ENCODE peak calls at places on chromosomes 5 and 9, in six cellular contexts. One of them, this sample, is unnamed.
A peak's percentile ranks its signal among the peaks of the same experiment; 100 is the strongest.

GRCh38 chr9:13022756-13023155 is 247.9 kb downstream of the LURAP1L start:
- DNase-seq in upper lobe of right lung: no peak
- DNase-seq in tibial artery: no peak
- DNase-seq in AG10803: peak; percentile 31
- DNase-seq in MM.1S: no peak
- DNase-seq in GM20000: no peak
- DNase-seq in this sample: no peak

GRCh38 chr5:57698785-57699184 is 216.2 kb upstream of the ACTBL2 start:
- DNase-seq in GM20000: no peak
- DNase-seq in MM.1S: no peak
- DNase-seq in upper lobe of right lung: no peak
- DNase-seq in AG10803: no peak
- DNase-seq in tibial artery: no peak
- DNase-seq in this sample: no peak

GRCh38 chr5:75558972-75559632 is 47.4 kb downstream of the POLK start:
- DNase-seq in tibial artery: no peak
- DNase-seq in GM20000: no peak
- DNase-seq in MM.1S: no peak
- DNase-seq in AG10803: peak; percentile 37
- DNase-seq in upper lobe of right lung: no peak
- DNase-seq in this sample: no peak

GRCh38 chr5:171827162-171827561 is 41.5 kb downstream of the SMIM23 start:
- DNase-seq in upper lobe of right lung: no peak
- DNase-seq in tibial artery: no peak
- DNase-seq in MM.1S: no peak
- DNase-seq in AG10803: no peak
- DNase-seq in GM20000: no peak
- DNase-seq in this sample: no peak

GRCh38 chr9:133274236-133275104 is 531 bp downstream of the ABO start:
- DNase-seq in tibial artery: no peak
- DNase-seq in MM.1S: no peak
- DNase-seq in upper lobe of right lung: no peak
- DNase-seq in AG10803: no peak
- DNase-seq in GM20000: no peak
- DNase-seq in this sample: no peak

GRCh38 chr9:68497629-68498028 is 43.1 kb downstream of the TMEM252 start:
- DNase-seq in MM.1S: no peak
- DNase-seq in tibial artery: no peak
- DNase-seq in upper lobe of right lung: no peak
- DNase-seq in AG10803: no peak
- DNase-seq in GM20000: no peak
- DNase-seq in this sample: no peak

GRCh38 chr5:178376906-178377582 is 144.4 kb upstream of the PHYKPL start:
- DNase-seq in MM.1S: no peak
- DNase-seq in GM20000: no peak
- DNase-seq in AG10803: peak; percentile 14
- DNase-seq in upper lobe of right lung: no peak
- DNase-seq in tibial artery: no peak
- DNase-seq in this sample: no peak

GRCh38 chr9:108272350-108272899 is 583.4 kb downstream of the ACTL7B start:
- DNase-seq in tibial artery: no peak
- DNase-seq in GM20000: peak; percentile 34
- DNase-seq in AG10803: peak; percentile 66
- DNase-seq in upper lobe of right lung: peak; percentile 66
- DNase-seq in MM.1S: peak; percentile 61
- DNase-seq in this sample: peak; percentile 2

GRCh38 chr9:7777776-7778175 is 21.8 kb downstream of the DMAC1 start:
- DNase-seq in MM.1S: no peak
- DNase-seq in upper lobe of right lung: no peak
- DNase-seq in tibial artery: no peak
- DNase-seq in AG10803: no peak
- DNase-seq in GM20000: no peak
- DNase-seq in this sample: no peak

DNA sequence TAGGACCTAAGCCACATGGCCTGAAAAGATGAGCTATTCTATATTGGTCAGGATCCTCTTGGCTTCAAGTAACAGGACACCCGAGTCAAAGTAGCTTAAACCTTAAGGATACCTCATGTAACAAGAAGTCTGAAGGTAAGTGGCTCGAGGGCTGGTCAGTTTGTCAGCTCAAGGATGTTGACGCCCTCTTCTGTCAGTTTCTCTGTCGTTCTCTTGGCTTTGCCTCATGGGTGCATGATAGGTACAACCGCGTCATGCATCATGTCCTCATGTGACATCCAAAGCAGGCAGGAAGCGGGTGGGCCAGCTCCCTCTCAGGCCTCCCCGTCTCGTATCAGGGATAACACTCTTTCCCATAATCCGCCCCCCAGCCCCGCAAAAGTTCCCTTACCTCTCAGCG is 22.1 kb upstream of the TCERG1 start:
- DNase-seq in MM.1S: no peak
- DNase-seq in AG10803: no peak
- DNase-seq in GM20000: no peak
- DNase-seq in tibial artery: no peak
- DNase-seq in upper lobe of right lung: no peak
- DNase-seq in this sample: no peak
- TF ChIP-seq CTCF in MM.1S: no peak
- TF ChIP-seq CTCF in AG10803: no peak
- TF ChIP-seq CTCF in GM20000: no peak
- TF ChIP-seq CTCF in tibial artery: no peak
- TF ChIP-seq CTCF in upper lobe of right lung: no peak
- TF ChIP-seq CTCF in this sample: no peak

DNA sequence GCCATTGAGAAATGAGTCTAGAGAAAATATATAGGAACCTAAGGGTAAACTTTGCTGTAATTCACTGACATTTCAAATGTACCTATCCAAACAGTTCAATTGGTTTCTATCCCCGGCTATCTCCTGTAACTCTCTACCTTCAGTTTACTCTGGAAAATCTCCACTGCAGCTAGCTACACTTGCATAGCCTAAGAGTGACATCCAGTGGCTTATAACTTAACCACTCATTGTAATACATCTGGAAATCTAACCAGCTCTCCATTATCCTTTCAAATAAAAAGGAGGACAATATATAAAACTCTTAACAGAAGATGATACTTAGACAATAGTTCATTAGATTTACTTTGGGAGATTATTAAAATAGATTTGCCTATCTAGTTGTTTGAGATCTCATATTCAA is 35.3 kb upstream of the SPDL1 start:
- DNase-seq in AG10803: peak; percentile 72
- DNase-seq in tibial artery: no peak
- DNase-seq in MM.1S: no peak
- DNase-seq in GM20000: no peak
- DNase-seq in upper lobe of right lung: no peak
- DNase-seq in this sample: no peak
- TF ChIP-seq CTCF in AG10803: peak; percentile 82
- TF ChIP-seq CTCF in tibial artery: peak; percentile 58
- TF ChIP-seq CTCF in MM.1S: no peak
- TF ChIP-seq CTCF in GM20000: no peak
- TF ChIP-seq CTCF in upper lobe of right lung: peak; percentile 38
- TF ChIP-seq CTCF in this sample: peak; percentile 41

GRCh38 chr9:4677392-4677791 is 2.0 kb upstream of the CDC37L1 start:
- DNase-seq in upper lobe of right lung: no peak
- DNase-seq in MM.1S: no peak
- DNase-seq in tibial artery: no peak
- DNase-seq in AG10803: no peak
- DNase-seq in GM20000: no peak
- DNase-seq in this sample: no peak

GRCh38 chr9:4680750-4681149 is 1.4 kb downstream of the CDC37L1 start:
- DNase-seq in tibial artery: no peak
- DNase-seq in GM20000: no peak
- DNase-seq in AG10803: peak; percentile 75
- DNase-seq in MM.1S: no peak
- DNase-seq in upper lobe of right lung: no peak
- DNase-seq in this sample: no peak

GRCh38 chr9:4680178-4680535 is 788 bp downstream of the CDC37L1 start:
- DNase-seq in upper lobe of right lung: no peak
- DNase-seq in MM.1S: peak; percentile 12
- DNase-seq in tibial artery: no peak
- DNase-seq in GM20000: no peak
- DNase-seq in AG10803: no peak
- DNase-seq in this sample: peak; percentile 23

GRCh38 chr9:4678679-4679267 is 596 bp upstream of the CDC37L1 start:
- DNase-seq in GM20000: no peak
- DNase-seq in MM.1S: peak; percentile 35
- DNase-seq in AG10803: peak; percentile 18
- DNase-seq in upper lobe of right lung: no peak
- DNase-seq in tibial artery: no peak
- DNase-seq in this sample: peak; percentile 47

DNA sequence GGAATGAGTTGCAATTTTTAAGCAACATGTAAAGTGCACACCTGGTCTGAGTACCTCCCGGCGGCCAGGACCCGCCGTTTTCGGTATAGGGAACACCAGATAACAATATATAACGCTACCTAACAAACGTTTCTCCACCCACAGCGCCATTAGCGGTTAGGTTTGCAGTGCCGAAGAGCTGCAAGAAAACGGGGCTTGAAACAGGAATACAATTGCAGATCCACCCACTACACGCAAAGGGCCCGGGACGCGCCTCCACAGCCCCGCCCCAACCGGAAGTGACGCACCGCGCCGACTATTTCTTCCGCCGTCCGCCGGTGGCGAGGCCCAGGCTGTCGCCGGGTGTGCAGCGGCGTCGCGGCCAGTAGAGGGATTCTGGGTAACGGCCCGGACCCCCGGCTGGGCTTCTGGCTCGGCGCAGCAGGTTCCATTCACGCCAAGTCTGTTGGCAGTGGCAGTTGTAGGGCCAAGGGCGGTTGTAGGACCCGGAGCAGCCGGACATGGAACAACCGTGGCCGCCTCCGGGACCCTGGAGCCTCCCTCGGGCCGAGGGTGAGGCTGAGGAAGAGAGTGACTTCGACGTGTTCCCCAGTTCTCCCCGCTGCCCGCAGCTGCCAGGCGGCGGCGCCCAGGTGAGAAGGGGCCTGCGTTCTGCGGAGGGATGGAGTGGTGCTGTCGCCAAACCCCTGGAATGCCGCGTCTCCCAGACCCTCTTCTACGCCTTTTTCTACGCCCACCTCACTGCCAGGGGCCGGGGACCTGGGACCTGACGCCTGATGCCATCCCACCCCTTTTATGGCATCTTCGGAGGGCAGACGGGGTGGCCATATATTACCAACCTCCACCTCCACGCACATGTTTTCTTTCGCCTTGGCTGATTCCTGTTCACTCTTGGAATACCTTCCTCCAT is at the start of gene CDC37L1:
- DNase-seq in GM20000: peak; percentile 92
- DNase-seq in upper lobe of right lung: peak; percentile 99
- DNase-seq in AG10803: peak; percentile 94
- DNase-seq in tibial artery: peak; percentile 99
- DNase-seq in MM.1S: peak; percentile 97
- DNase-seq in this sample: peak; percentile 96
- TF ChIP-seq CTCF in GM20000: peak; percentile 38
- TF ChIP-seq CTCF in upper lobe of right lung: peak; percentile 84
- TF ChIP-seq CTCF in AG10803: peak; percentile 51
- TF ChIP-seq CTCF in tibial artery: peak; percentile 78
- TF ChIP-seq CTCF in MM.1S: peak; percentile 61
- TF ChIP-seq CTCF in this sample: peak; percentile 65

DNA sequence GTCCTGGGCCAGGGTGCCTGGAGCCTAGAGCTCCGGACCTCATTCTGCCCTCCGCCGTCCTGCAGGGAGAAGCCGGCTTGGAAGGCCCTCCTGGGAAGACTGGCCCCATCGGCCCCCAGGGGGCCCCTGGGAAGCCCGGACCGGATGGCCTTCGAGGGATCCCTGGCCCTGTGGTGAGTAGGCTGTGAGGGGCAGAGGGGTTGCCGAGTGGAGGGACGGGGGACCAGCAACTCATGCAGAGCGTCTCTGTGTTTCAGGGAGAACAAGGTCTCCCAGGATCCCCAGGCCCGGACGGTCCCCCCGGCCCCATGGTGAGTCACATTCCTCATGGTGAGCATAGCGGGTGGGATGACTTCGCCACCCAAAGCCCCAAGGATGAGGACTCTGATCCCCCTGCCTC is 62.0 kb upstream of the FCN2 start:
- DNase-seq in upper lobe of right lung: no peak
- DNase-seq in GM20000: no peak
- DNase-seq in tibial artery: no peak
- DNase-seq in AG10803: no peak
- DNase-seq in MM.1S: no peak
- DNase-seq in this sample: no peak
- TF ChIP-seq CTCF in upper lobe of right lung: no peak
- TF ChIP-seq CTCF in GM20000: no peak
- TF ChIP-seq CTCF in tibial artery: no peak
- TF ChIP-seq CTCF in AG10803: no peak
- TF ChIP-seq CTCF in MM.1S: no peak
- TF ChIP-seq CTCF in this sample: no peak

DNA sequence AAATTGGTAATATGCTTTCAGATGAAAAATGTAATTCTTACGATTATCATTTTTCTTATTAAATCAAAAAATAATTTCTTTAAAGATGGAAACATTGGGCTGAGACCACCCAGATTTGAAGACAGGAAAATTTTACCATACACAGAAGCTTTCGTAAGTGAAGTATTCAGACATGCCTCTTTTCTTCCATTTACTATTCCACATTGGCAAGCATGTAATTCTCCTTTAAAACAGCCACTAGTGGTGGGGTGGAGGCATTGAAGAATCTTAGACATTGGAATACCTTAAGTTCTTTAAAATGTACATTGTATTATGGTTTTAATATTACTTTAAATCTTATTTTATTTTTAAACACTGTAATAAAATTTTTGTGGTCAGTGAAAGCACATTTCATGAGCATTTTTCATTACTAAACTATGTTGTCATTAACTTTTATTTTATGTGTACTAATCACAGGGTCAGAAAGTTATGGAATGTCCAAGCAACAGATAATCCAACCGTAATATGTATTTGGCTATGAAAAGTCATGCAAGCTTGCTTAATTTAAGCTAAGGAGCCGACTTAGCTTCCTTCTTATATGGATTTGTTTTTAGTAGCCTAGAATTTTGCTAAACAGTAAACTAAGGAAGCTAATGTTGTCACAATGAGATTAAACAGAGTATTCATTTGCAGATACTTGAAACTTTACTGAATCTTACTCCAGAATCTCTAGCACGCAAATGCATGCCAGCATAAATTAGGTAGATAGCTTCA is 97.4 kb upstream of the ALDH1A1 start:
- DNase-seq in MM.1S: no peak
- DNase-seq in AG10803: peak; percentile 70
- DNase-seq in tibial artery: no peak
- DNase-seq in upper lobe of right lung: no peak
- DNase-seq in GM20000: no peak
- DNase-seq in this sample: no peak
- TF ChIP-seq CTCF in MM.1S: no peak
- TF ChIP-seq CTCF in AG10803: peak; percentile 42
- TF ChIP-seq CTCF in tibial artery: no peak
- TF ChIP-seq CTCF in upper lobe of right lung: peak; percentile 9
- TF ChIP-seq CTCF in GM20000: no peak
- TF ChIP-seq CTCF in this sample: no peak

GRCh38 chr9:70672136-70672535 is 257.7 kb upstream of the KLF9 start:
- DNase-seq in AG10803: no peak
- DNase-seq in MM.1S: no peak
- DNase-seq in GM20000: no peak
- DNase-seq in tibial artery: no peak
- DNase-seq in upper lobe of right lung: no peak
- DNase-seq in this sample: no peak
- TF ChIP-seq CTCF in AG10803: no peak
- TF ChIP-seq CTCF in MM.1S: no peak
- TF ChIP-seq CTCF in GM20000: no peak
- TF ChIP-seq CTCF in tibial artery: no peak
- TF ChIP-seq CTCF in upper lobe of right lung: no peak
- TF ChIP-seq CTCF in this sample: no peak

This sample was measured in OCI-LY7.